ENCODE peak calls at places on chromosomes 5 and 9, in four cellular contexts. One of them, this sample, is unnamed.

GRCh38 chr9:112754578-112754977 is 4.0 kb downstream of the SNX30 start:
- DNase-seq in GM12878: no peak
- DNase-seq in K562: no peak
- DNase-seq in HepG2: no peak
- DNase-seq in this sample: no peak

GRCh38 chr5:158287643-158288228 is 428.8 kb upstream of the CLINT1 start:
- DNase-seq in K562: no peak
- DNase-seq in HepG2: no peak
- DNase-seq in GM12878: no peak
- DNase-seq in this sample: no peak

GRCh38 chr9:133005221-133005760 is 25.5 kb upstream of the GTF3C5 start:
- DNase-seq in GM12878: no peak
- DNase-seq in K562: no peak
- DNase-seq in HepG2: no peak
- DNase-seq in this sample: peak

GRCh38 chr5:132259061-132259851 is 1.8 kb downstream of the PDLIM4 start:
- DNase-seq in GM12878: no peak
- DNase-seq in K562: peak
- DNase-seq in HepG2: no peak
- DNase-seq in this sample: no peak

GRCh38 chr9:98256632-98257218 is 1.3 kb upstream of the TBC1D2 start:
- DNase-seq in GM12878: no peak
- DNase-seq in HepG2: no peak
- DNase-seq in K562: peak
- DNase-seq in this sample: no peak

GRCh38 chr5:65199988-65200668 is 281.6 kb downstream of the ADAMTS6 start:
- DNase-seq in HepG2: no peak
- DNase-seq in GM12878: no peak
- DNase-seq in K562: no peak
- DNase-seq in this sample: no peak

GRCh38 chr9:92706218-92706940 is 36.4 kb upstream of the IPPK start:
- DNase-seq in GM12878: no peak
- DNase-seq in K562: peak
- DNase-seq in HepG2: peak
- DNase-seq in this sample: peak

GRCh38 chr9:91239367-91240111 is 122.2 kb downstream of the AUH start:
- DNase-seq in HepG2: peak
- DNase-seq in K562: no peak
- DNase-seq in GM12878: no peak
- DNase-seq in this sample: no peak

GRCh38 chr9:99345936-99346335 is 123.9 kb downstream of the SEC61B start:
- DNase-seq in GM12878: no peak
- DNase-seq in K562: no peak
- DNase-seq in HepG2: no peak
- DNase-seq in this sample: no peak

GRCh38 chr9:114898741-114899140 is 31.6 kb downstream of the TNFSF8 start:
- DNase-seq in K562: no peak
- DNase-seq in GM12878: no peak
- DNase-seq in HepG2: no peak
- DNase-seq in this sample: no peak

GRCh38 chr5:150214289-150214688 is 24.4 kb downstream of the SLC6A7 start:
- DNase-seq in HepG2: no peak
- DNase-seq in GM12878: no peak
- DNase-seq in K562: peak
- DNase-seq in this sample: no peak

GRCh38 chr9:73565833-73566465 is 414.3 kb downstream of the ANXA1 start:
- DNase-seq in HepG2: peak
- DNase-seq in K562: no peak
- DNase-seq in GM12878: no peak
- DNase-seq in this sample: peak

GRCh38 chr5:37712750-37713149 is 127.1 kb downstream of the GDNF start:
- DNase-seq in GM12878: no peak
- DNase-seq in K562: no peak
- DNase-seq in HepG2: no peak
- DNase-seq in this sample: no peak

GRCh38 chr5:120882042-120882775 is 418.1 kb downstream of the PRR16 start:
- DNase-seq in GM12878: no peak
- DNase-seq in HepG2: no peak
- DNase-seq in K562: no peak
- DNase-seq in this sample: no peak

GRCh38 chr5:139700711-139701693 is 52.9 kb downstream of the CXXC5 start:
- DNase-seq in K562: no peak
- DNase-seq in GM12878: no peak
- DNase-seq in HepG2: peak
- DNase-seq in this sample: peak

GRCh38 chr9:84397151-84397728 is 56.7 kb upstream of the SLC28A3 start:
- DNase-seq in GM12878: peak
- DNase-seq in K562: peak
- DNase-seq in HepG2: peak
- DNase-seq in this sample: peak

GRCh38 chr5:177458122-177458681 is 11.6 kb downstream of the PRR7 start:
- DNase-seq in K562: no peak
- DNase-seq in HepG2: no peak
- DNase-seq in GM12878: no peak
- DNase-seq in this sample: no peak

GRCh38 chr5:8943301-8943700 is 602.6 kb downstream of the SEMA5A start:
- DNase-seq in HepG2: no peak
- DNase-seq in K562: no peak
- DNase-seq in GM12878: no peak
- DNase-seq in this sample: no peak

GRCh38 chr5:88979244-88979643 is 96.3 kb upstream of the MEF2C start:
- DNase-seq in HepG2: no peak
- DNase-seq in GM12878: peak
- DNase-seq in K562: no peak
- DNase-seq in this sample: no peak

GRCh38 chr5:2657151-2657550 is 94.3 kb downstream of the IRX2 start:
- DNase-seq in GM12878: no peak
- DNase-seq in K562: no peak
- DNase-seq in HepG2: no peak
- DNase-seq in this sample: no peak

GRCh38 chr5:119022017-119022745 is 33.8 kb upstream of the DTWD2 start:
- DNase-seq in K562: peak
- DNase-seq in GM12878: no peak
- DNase-seq in HepG2: no peak
- DNase-seq in this sample: no peak

GRCh38 chr5:120465281-120465961 is 1.3 kb downstream of the PRR16 start:
- DNase-seq in GM12878: no peak
- DNase-seq in HepG2: no peak
- DNase-seq in K562: peak
- DNase-seq in this sample: peak

GRCh38 chr5:152514827-152515397 is 109.8 kb upstream of the NMUR2 start:
- DNase-seq in HepG2: peak
- DNase-seq in GM12878: no peak
- DNase-seq in K562: peak
- DNase-seq in this sample: no peak

GRCh38 chr5:18113724-18114123 is 479.5 kb downstream of the TAF11L14 start:
- DNase-seq in K562: no peak
- DNase-seq in GM12878: no peak
- DNase-seq in HepG2: no peak
- DNase-seq in this sample: no peak

GRCh38 chr5:392431-392988 is 50.5 kb upstream of the EXOC3 start:
- DNase-seq in K562: no peak
- DNase-seq in GM12878: peak
- DNase-seq in HepG2: no peak
- DNase-seq in this sample: peak

GRCh38 chr5:115636008-115636407 is 10.2 kb upstream of the TMED7 start:
- DNase-seq in GM12878: no peak
- DNase-seq in K562: no peak
- DNase-seq in HepG2: no peak
- DNase-seq in this sample: no peak

GRCh38 chr5:10705736-10706135 is 55.3 kb downstream of the DAP start:
- DNase-seq in K562: no peak
- DNase-seq in HepG2: no peak
- DNase-seq in GM12878: no peak
- DNase-seq in this sample: no peak

GRCh38 chr9:94800424-94801117 is 74.1 kb downstream of the AOPEP start:
- DNase-seq in GM12878: no peak
- DNase-seq in K562: no peak
- DNase-seq in HepG2: no peak
- DNase-seq in this sample: no peak

GRCh38 chr5:39716532-39716971 is 291.8 kb upstream of the DAB2 start:
- DNase-seq in K562: peak
- DNase-seq in GM12878: no peak
- DNase-seq in HepG2: peak
- DNase-seq in this sample: peak
- TF ChIP-seq ATF2 in K562: no peak
- TF ChIP-seq ATF2 in GM12878: no peak
- TF ChIP-seq ATF2 in HepG2: peak
- TF ChIP-seq ATF2 in this sample: no peak

GRCh38 chr9:26682796-26683496 is 209.7 kb downstream of the CAAP1 start:
- DNase-seq in K562: no peak
- DNase-seq in GM12878: no peak
- DNase-seq in HepG2: no peak
- DNase-seq in this sample: no peak

GRCh38 chr9:26684029-26684428 is 208.6 kb downstream of the CAAP1 start:
- DNase-seq in HepG2: no peak
- DNase-seq in GM12878: no peak
- DNase-seq in K562: no peak
- DNase-seq in this sample: no peak

GRCh38 chr9:26689041-26689440 is 203.6 kb downstream of the CAAP1 start:
- DNase-seq in HepG2: no peak
- DNase-seq in K562: no peak
- DNase-seq in GM12878: no peak
- DNase-seq in this sample: no peak

GRCh38 chr9:26687421-26687820 is 205.2 kb downstream of the CAAP1 start:
- DNase-seq in K562: no peak
- DNase-seq in HepG2: no peak
- DNase-seq in GM12878: no peak
- DNase-seq in this sample: no peak

DNA sequence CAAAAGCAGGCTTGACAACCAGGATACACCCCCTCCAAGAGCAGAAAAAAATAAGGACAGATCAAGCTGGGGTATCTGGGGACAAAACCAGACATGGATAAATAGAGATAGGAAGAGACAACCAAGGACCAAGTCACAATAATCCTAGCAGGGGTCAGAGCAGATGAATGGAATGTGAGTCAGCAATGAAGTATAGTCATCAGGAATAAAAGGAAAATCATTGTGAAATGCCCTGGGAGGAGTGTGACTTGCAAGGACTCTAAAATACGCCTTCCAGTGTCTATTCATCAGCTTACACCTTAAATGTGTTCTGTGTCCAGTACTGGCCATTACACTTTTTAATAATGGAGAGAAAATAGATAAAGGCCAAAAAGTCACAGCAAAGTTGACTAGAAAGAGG is 206.7 kb downstream of the CAAP1 start:
- DNase-seq in GM12878: no peak
- DNase-seq in K562: no peak
- DNase-seq in HepG2: no peak
- DNase-seq in this sample: no peak
- TF ChIP-seq ATF3 in GM12878: no peak
- TF ChIP-seq ATF3 in K562: no peak
- TF ChIP-seq ATF3 in HepG2: no peak
- TF ChIP-seq ATF3 in this sample: no peak

GRCh38 chr5:138105709-138106108 is 21.9 kb downstream of the WNT8A start:
- DNase-seq in HepG2: no peak
- DNase-seq in GM12878: no peak
- DNase-seq in K562: no peak
- DNase-seq in this sample: no peak
- TF ChIP-seq TCF7 in HepG2: no peak
- TF ChIP-seq TCF7 in GM12878: no peak
- TF ChIP-seq TCF7 in K562: no peak
- TF ChIP-seq TCF7 in this sample: no peak

GRCh38 chr5:78486223-78486622 is 125.8 kb downstream of the SCAMP1 start:
- DNase-seq in HepG2: no peak
- DNase-seq in K562: no peak
- DNase-seq in GM12878: no peak
- DNase-seq in this sample: no peak

GRCh38 chr5:78482948-78483347 is 122.5 kb downstream of the SCAMP1 start:
- DNase-seq in HepG2: no peak
- DNase-seq in K562: no peak
- DNase-seq in GM12878: no peak
- DNase-seq in this sample: no peak

DNA sequence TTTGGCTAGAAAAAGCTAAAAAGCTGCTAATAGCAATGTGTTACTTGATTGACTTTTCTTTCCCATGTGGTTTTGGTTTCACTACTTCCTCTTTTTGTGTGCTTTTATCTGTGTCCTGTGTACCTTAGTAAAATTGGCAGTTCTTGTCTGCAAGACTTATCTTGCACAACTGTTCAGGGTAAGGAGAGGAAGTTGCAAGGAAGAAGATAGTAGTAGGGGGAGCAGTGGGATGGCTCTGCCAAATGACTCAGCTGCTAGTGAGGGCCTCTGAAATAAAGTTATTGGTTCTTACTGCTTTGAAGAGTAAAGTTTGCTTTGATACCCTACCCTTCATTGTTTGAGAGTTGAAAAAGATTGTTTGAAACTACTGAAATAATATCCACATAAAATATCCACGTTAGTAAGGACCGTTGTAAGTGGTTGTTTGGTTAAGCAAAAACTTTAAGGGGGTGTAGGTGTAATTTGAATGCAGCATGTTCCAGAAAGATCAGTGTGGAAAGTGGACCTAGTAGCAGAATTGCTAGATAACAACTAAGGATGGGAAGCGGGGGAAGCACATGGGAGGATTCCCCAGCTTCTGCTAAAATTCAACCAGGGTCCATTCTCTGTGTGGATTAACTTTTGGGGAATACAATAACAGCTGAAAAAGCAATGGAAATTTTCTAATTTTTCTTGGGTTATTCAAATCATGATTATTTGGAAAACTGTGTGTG is 123.5 kb downstream of the SCAMP1 start:
- DNase-seq in K562: peak
- DNase-seq in GM12878: peak
- DNase-seq in HepG2: no peak
- DNase-seq in this sample: no peak
- TF ChIP-seq ATF2 in K562: no peak
- TF ChIP-seq ATF2 in GM12878: peak
- TF ChIP-seq ATF2 in HepG2: no peak
- TF ChIP-seq ATF2 in this sample: no peak

GRCh38 chr9:127066060-127066774 is 56.2 kb downstream of the ANGPTL2 start:
- DNase-seq in K562: no peak
- DNase-seq in HepG2: no peak
- DNase-seq in GM12878: no peak
- DNase-seq in this sample: no peak

GRCh38 chr9:127064335-127064734 is 58.1 kb downstream of the ANGPTL2 start:
- DNase-seq in K562: no peak
- DNase-seq in GM12878: peak
- DNase-seq in HepG2: no peak
- DNase-seq in this sample: no peak

GRCh38 chr9:127066775-127067111 is 55.7 kb downstream of the ANGPTL2 start:
- DNase-seq in GM12878: no peak
- DNase-seq in K562: no peak
- DNase-seq in HepG2: no peak
- DNase-seq in this sample: no peak

GRCh38 chr9:127067603-127068220 is 54.7 kb downstream of the ANGPTL2 start:
- DNase-seq in GM12878: no peak
- DNase-seq in K562: no peak
- DNase-seq in HepG2: no peak
- DNase-seq in this sample: no peak

GRCh38 chr9:127065592-127065991 is 56.8 kb downstream of the ANGPTL2 start:
- DNase-seq in K562: no peak
- DNase-seq in GM12878: no peak
- DNase-seq in HepG2: no peak
- DNase-seq in this sample: no peak
- TF ChIP-seq ATF3 in K562: no peak
- TF ChIP-seq ATF3 in GM12878: no peak
- TF ChIP-seq ATF3 in HepG2: no peak
- TF ChIP-seq ATF3 in this sample: no peak

GRCh38 chr5:153569036-153569435 is 78.6 kb downstream of the GRIA1 start:
- DNase-seq in GM12878: no peak
- DNase-seq in K562: no peak
- DNase-seq in HepG2: no peak
- DNase-seq in this sample: no peak
- TF ChIP-seq TCF7 in GM12878: no peak
- TF ChIP-seq TCF7 in K562: no peak
- TF ChIP-seq TCF7 in HepG2: no peak
- TF ChIP-seq TCF7 in this sample: no peak

This sample was measured in WTC11.